ENCODE peak calls at places on chromosomes 12 and 14, in five cellular contexts. One of them, this sample, is unnamed.

GRCh38 chr14:81311128-81311527 is 89.0 kb downstream of the STON2 start:
- DNase-seq in skeletal muscle cell: no peak
- DNase-seq in cardiac fibroblast: no peak
- DNase-seq in A673: no peak
- DNase-seq in H4: no peak
- DNase-seq in this sample: no peak

GRCh38 chr14:24310387-24310665 is 386 bp downstream of the LTB4R2 start:
- DNase-seq in cardiac fibroblast: no peak
- DNase-seq in A673: no peak
- DNase-seq in H4: no peak
- DNase-seq in skeletal muscle cell: no peak
- DNase-seq in this sample: no peak

GRCh38 chr12:122423258-122424165 is 1.0 kb upstream of the CLIP1 start:
- DNase-seq in H4: no peak
- DNase-seq in cardiac fibroblast: peak
- DNase-seq in A673: peak
- DNase-seq in skeletal muscle cell: no peak
- DNase-seq in this sample: no peak

GRCh38 chr12:47343684-47344567 is 264.2 kb upstream of the AMIGO2 start:
- DNase-seq in skeletal muscle cell: peak
- DNase-seq in cardiac fibroblast: peak
- DNase-seq in A673: no peak
- DNase-seq in H4: peak
- DNase-seq in this sample: peak

GRCh38 chr12:45130881-45131281 is 80.0 kb upstream of the DBX2 start:
- DNase-seq in cardiac fibroblast: peak
- DNase-seq in A673: peak
- DNase-seq in H4: peak
- DNase-seq in skeletal muscle cell: peak
- DNase-seq in this sample: peak

GRCh38 chr14:105315941-105316562 is 1.5 kb downstream of the PACS2 start:
- DNase-seq in A673: no peak
- DNase-seq in skeletal muscle cell: no peak
- DNase-seq in H4: no peak
- DNase-seq in cardiac fibroblast: peak
- DNase-seq in this sample: no peak

GRCh38 chr14:67137744-67138371 is 51.4 kb upstream of the GARIN2 start:
- DNase-seq in A673: peak
- DNase-seq in H4: peak
- DNase-seq in cardiac fibroblast: peak
- DNase-seq in skeletal muscle cell: no peak
- DNase-seq in this sample: no peak

GRCh38 chr14:104113631-104114420 is 24.6 kb upstream of the KIF26A start:
- DNase-seq in cardiac fibroblast: no peak
- DNase-seq in H4: no peak
- DNase-seq in skeletal muscle cell: no peak
- DNase-seq in A673: no peak
- DNase-seq in this sample: no peak

GRCh38 chr12:27398466-27398865 is 48.1 kb upstream of the SMCO2 start:
- DNase-seq in skeletal muscle cell: no peak
- DNase-seq in cardiac fibroblast: no peak
- DNase-seq in A673: no peak
- DNase-seq in H4: no peak
- DNase-seq in this sample: no peak

This sample was measured in GM04503.